ENCODE peak calls at places on chromosomes 5 and 9, in ten cellular contexts. Z is stromal cell of bone marrow; R is activated CD4-positive, alpha-beta T cell treated with anti-CD3 and anti-CD28 coated beads, Interleukin-2, amount 50 U/mL, for 24 hours; W is renal cortical epithelial cell; H is activated T-cell treated with anti-CD3 and anti-CD28 coated beads for 1 hour; O is NCI-H1092; V is NCI-H2081; Y is SK-N-DZ; I is NCI-H524; M is activated naive CD4-positive, alpha-beta T cell treated with anti-CD3 and anti-CD28 coated beads, Interleukin-2, amount 50 U/mL, for 72 hours. F is an unnamed sample.
A peak's percentile ranks its signal among the peaks of the same experiment; 100 is the strongest.

GRCh38 chr5:13987843-13988464 is 43.5 kb upstream of the DNAH5 start:
- DNase-seq in Z (peak; percentile 51), R (no peak), W (peak; percentile 50), H (no peak), O (peak; percentile 7), V (peak; percentile 79), Y (peak; percentile 55), I (peak; percentile 81), M (no peak), F (peak; percentile 76)

GRCh38 chr5:176837707-176838115 is 27.4 kb downstream of the UNC5A start:
- DNase-seq in Z (peak; percentile 71), R (peak; percentile 52), W (peak; percentile 67), H (peak; percentile 50), O (no peak), V (no peak), Y (no peak), I (no peak), M (no peak), F (no peak)

GRCh38 chr9:123684393-123685149 is 245.4 kb downstream of the DENND1A start:
- DNase-seq in Z (no peak), R (peak; percentile 7), W (peak; percentile 70), H (no peak), O (no peak), V (no peak), Y (no peak), I (no peak), M (no peak), F (no peak)

GRCh38 chr5:106014262-106014661 is 1656.5 kb downstream of the EFNA5 start:
- DNase-seq in Z (no peak), R (no peak), W (no peak), H (no peak), O (no peak), V (no peak), Y (no peak), I (no peak), M (no peak), F (no peak)

GRCh38 chr5:130528474-130528873 is 624.2 kb downstream of the CHSY3 start:
- DNase-seq in Z (peak; percentile 44), R (no peak), W (peak; percentile 50), H (no peak), O (no peak), V (no peak), Y (no peak), I (no peak), M (no peak), F (no peak)

GRCh38 chr9:110536802-110537201 is 42.7 kb downstream of the SVEP1 start:
- DNase-seq in Z (peak; percentile 87), R (no peak), W (no peak), H (no peak), O (no peak), V (no peak), Y (no peak), I (no peak), M (no peak), F (no peak)

GRCh38 chr5:60916646-60917045 is 28.2 kb downstream of the ERCC8 start:
- DNase-seq in Z (no peak), R (no peak), W (no peak), H (no peak), O (no peak), V (no peak), Y (no peak), I (no peak), M (no peak), F (no peak)

GRCh38 chr5:96885518-96886338 is 9.4 kb downstream of the ERAP2 start:
- DNase-seq in Z (no peak), R (peak; percentile 28), W (peak; percentile 59), H (no peak), O (no peak), V (no peak), Y (no peak), I (no peak), M (no peak), F (peak; percentile 23)

GRCh38 chr9:127967151-127967809 is 13.5 kb downstream of the EEIG1 start:
- DNase-seq in Z (no peak), R (no peak), W (no peak), H (no peak), O (no peak), V (no peak), Y (no peak), I (no peak), M (peak; percentile 57), F (no peak)

GRCh38 chr9:79913867-79914266 is 342.1 kb downstream of the TLE4 start:
- DNase-seq in Z (no peak), R (no peak), W (no peak), H (no peak), O (no peak), V (no peak), Y (no peak), I (no peak), M (no peak), F (no peak)

GRCh38 chr9:93531374-93531773 is 45.0 kb upstream of the PHF2 start:
- DNase-seq in Z (no peak), R (no peak), W (no peak), H (no peak), O (no peak), V (no peak), Y (no peak), I (no peak), M (no peak), F (no peak)

GRCh38 chr5:56827043-56827442 is 11.7 kb downstream of the MAP3K1 start:
- DNase-seq in Z (no peak), R (no peak), W (no peak), H (no peak), O (no peak), V (no peak), Y (peak; percentile 20), I (no peak), M (no peak), F (no peak)

GRCh38 chr5:175517824-175518450 is 39.6 kb downstream of the SFXN1 start:
- DNase-seq in Z (peak; percentile 14), R (peak; percentile 90), W (peak; percentile 8), H (peak; percentile 52), O (no peak), V (no peak), Y (no peak), I (no peak), M (peak; percentile 87), F (no peak)